ENCODE peak calls at places on chromosomes 3 and 15, in four cellular contexts. S is GM20000, L is H54, E is endothelial cell. O is an unnamed sample.

GRCh38 chr3:160169139-160169830 is 55.9 kb upstream of the C3orf80 start:
- DNase-seq in S (no peak), E (no peak), L (peak), O (no peak)

GRCh38 chr3:46479021-46479420 is 14.3 kb upstream of the LTF start:
- DNase-seq in E (no peak), S (no peak), L (no peak), O (no peak)

GRCh38 chr3:171838218-171838720 is 4.9 kb upstream of the TMEM212 start:
- DNase-seq in E (peak), S (no peak), L (no peak), O (no peak)

GRCh38 chr3:151852074-151852811 is 21.2 kb upstream of the SUCNR1 start:
- DNase-seq in L (no peak), E (no peak), S (no peak), O (no peak)

GRCh38 chr3:170634663-170635096 is 48.8 kb upstream of the SLC7A14 start:
- DNase-seq in L (no peak), S (peak), E (no peak), O (no peak)

GRCh38 chr3:48026951-48027908 is 11.0 kb upstream of the MAP4 start:
- DNase-seq in S (no peak), E (no peak), L (no peak), O (no peak)

GRCh38 chr15:88802250-88802990 is 816 bp upstream of the ACAN start:
- DNase-seq in L (no peak), E (no peak), S (no peak), O (no peak)

GRCh38 chr3:195080125-195080524 is 190.8 kb downstream of the XXYLT1 start:
- DNase-seq in S (peak), E (no peak), L (no peak), O (no peak)

GRCh38 chr3:138936763-138937689 is 9.9 kb downstream of the FOXL2 start:
- DNase-seq in L (no peak), E (peak), S (no peak), O (no peak)

GRCh38 chr3:129035360-129036233 is 25.0 kb upstream of the GP9 start:
- DNase-seq in S (no peak), E (no peak), L (no peak), O (no peak)

GRCh38 chr15:90582553-90582952 is 52.8 kb downstream of the CRTC3 start:
- DNase-seq in E (no peak), L (no peak), S (no peak), O (no peak)

GRCh38 chr3:62373714-62374333 is 474 bp upstream of the FEZF2 start:
- DNase-seq in S (peak), L (no peak), E (peak), O (no peak)

GRCh38 chr3:165868088-165868487 is 30.9 kb upstream of the BCHE start:
- DNase-seq in L (no peak), S (no peak), E (no peak), O (no peak)

GRCh38 chr3:117793684-117794304 is 1084.2 kb downstream of the TUSC7 start:
- DNase-seq in S (no peak), L (no peak), E (no peak), O (no peak)

GRCh38 chr3:195752538-195753331 is 32.0 kb downstream of the MUC20 start:
- DNase-seq in E (no peak), S (no peak), L (no peak), O (no peak)

GRCh38 chr15:77187751-77188464 is 117.0 kb upstream of the TSPAN3 start:
- DNase-seq in S (peak), L (no peak), E (peak), O (no peak)

GRCh38 chr3:58536501-58537411 is at the start of gene ACOX2:
- DNase-seq in S (peak), E (no peak), L (no peak), O (no peak)

GRCh38 chr3:10196389-10197052 is 31.8 kb downstream of the IRAK2 start:
- DNase-seq in L (no peak), E (no peak), S (no peak), O (no peak)

GRCh38 chr3:17515445-17516227 is 226.8 kb downstream of the TBC1D5 start:
- DNase-seq in E (no peak), L (no peak), S (no peak), O (no peak)

GRCh38 chr3:138314751-138315150 is 14.9 kb downstream of the NME9 start:
- DNase-seq in S (no peak), E (no peak), L (no peak), O (no peak)

GRCh38 chr15:47292638-47293037 is 424.7 kb upstream of the SEMA6D start:
- DNase-seq in S (no peak), L (no peak), E (no peak), O (no peak)

GRCh38 chr15:56890038-56890437 is 28.4 kb upstream of the TCF12 start:
- DNase-seq in E (no peak), L (no peak), S (no peak), O (no peak)

GRCh38 chr3:52195297-52195597 is 2.7 kb upstream of the ALAS1 start:
- DNase-seq in S (no peak), E (no peak), L (no peak), O (no peak)

GRCh38 chr3:157527471-157527881 is 24.3 kb upstream of the VEPH1 start:
- DNase-seq in E (no peak), L (no peak), S (no peak), O (no peak)

GRCh38 chr3:130841357-130841756 is 52.5 kb upstream of the ATP2C1 start:
- DNase-seq in E (no peak), S (peak), L (no peak), O (no peak)

GRCh38 chr3:175212896-175213295 is 353.8 kb downstream of the NAALADL2 start:
- DNase-seq in L (no peak), S (no peak), E (no peak), O (no peak)

GRCh38 chr15:25176616-25176923 is 221.8 kb downstream of the SNRPN start:
- DNase-seq in L (no peak), E (no peak), S (no peak), O (no peak)

GRCh38 chr3:72665701-72666443 is 182.4 kb downstream of the SHQ1 start:
- DNase-seq in L (peak), E (peak), S (peak), O (no peak)

GRCh38 chr3:38020342-38020726 is 9.1 kb downstream of the PLCD1 start:
- DNase-seq in S (no peak), L (no peak), E (no peak), O (no peak)

GRCh38 chr3:55487376-55488241 is 503 bp upstream of the WNT5A start:
- DNase-seq in S (peak), E (peak), L (peak), O (no peak)

GRCh38 chr3:190526787-190527767 is 13.2 kb downstream of the IL1RAP start:
- DNase-seq in E (no peak), L (no peak), S (no peak), O (no peak)

GRCh38 chr3:186815490-186815889 is 9.2 kb upstream of the RFC4 start:
- DNase-seq in S (no peak), L (peak), E (no peak), O (no peak)

GRCh38 chr3:81462921-81463320 is 298.5 kb downstream of the GBE1 start:
- DNase-seq in S (no peak), E (no peak), L (no peak), O (no peak)

GRCh38 chr3:52890735-52891134 is 6.6 kb downstream of the STIMATE start:
- DNase-seq in S (no peak), E (no peak), L (no peak), O (no peak)

GRCh38 chr15:89441295-89441762 is 55.1 kb downstream of the RHCG start:
- DNase-seq in E (no peak), S (peak), L (no peak), O (no peak)